ENCODE peak calls at places on chromosomes 4 and X, in four cellular contexts. T, M, Y and Q are unnamed samples.

GRCh38 chrX:1397001-1397400 is 5.1 kb upstream of the SLC25A6 start:
- DNase-seq in T (no peak), M (no peak), Y (no peak), Q (no peak)

GRCh38 chr4:55768291-55768690 is 51.3 kb upstream of the EXOC1L start:
- DNase-seq in T (no peak), M (no peak), Y (peak), Q (no peak)

GRCh38 chr4:152942346-152942745 is 6.2 kb downstream of the FHDC1 start:
- DNase-seq in T (no peak), M (no peak), Y (no peak), Q (no peak)

GRCh38 chrX:100647739-100648138 is 3.7 kb downstream of the SRPX2 start:
- DNase-seq in T (no peak), M (no peak), Y (peak), Q (no peak)

GRCh38 chr4:140849526-140849925 is 93.3 kb upstream of the TBC1D9 start:
- DNase-seq in T (no peak), M (no peak), Y (no peak), Q (no peak)

GRCh38 chrX:31061091-31061490 is 10.8 kb downstream of the FTHL17 start:
- DNase-seq in T (no peak), M (no peak), Y (no peak), Q (no peak)

GRCh38 chrX:119402588-119402987 is 3.5 kb downstream of the SLC25A43 start:
- DNase-seq in T (no peak), M (no peak), Y (no peak), Q (no peak)

GRCh38 chr4:26081795-26082498 is 167.9 kb downstream of the SMIM20 start:
- DNase-seq in T (peak), M (peak), Y (peak), Q (no peak)

GRCh38 chrX:2707334-2707760 is 16.3 kb downstream of the CD99 start:
- DNase-seq in T (peak), M (no peak), Y (peak), Q (peak)

GRCh38 chr4:37446016-37446415 is 201.5 kb downstream of the NWD2 start:
- DNase-seq in T (no peak), M (no peak), Y (no peak), Q (no peak)

GRCh38 chrX:3638280-3638873 is 75.1 kb downstream of the PRKX start:
- DNase-seq in T (peak), M (peak), Y (peak), Q (peak)

GRCh38 chrX:111687305-111687704 is 6.3 kb downstream of the ALG13 start:
- DNase-seq in T (no peak), M (no peak), Y (no peak), Q (no peak)

GRCh38 chr4:80006935-80007744 is 65.9 kb downstream of the ANTXR2 start:
- DNase-seq in T (no peak), M (peak), Y (peak), Q (no peak)

GRCh38 chrX:40845331-40845911 is 110.1 kb upstream of the MED14 start:
- DNase-seq in T (no peak), M (no peak), Y (peak), Q (no peak)

GRCh38 chr4:52038109-52038912 is at the start of gene SGCB:
- DNase-seq in T (peak), M (peak), Y (no peak), Q (peak)

GRCh38 chr4:1644906-1645657 is 39.0 kb downstream of the FAM53A start:
- DNase-seq in T (no peak), M (no peak), Y (no peak), Q (no peak)

GRCh38 chr4:12409507-12410190 is 981.0 kb upstream of the HS3ST1 start:
- DNase-seq in T (no peak), M (no peak), Y (no peak), Q (no peak)

GRCh38 chr4:41202356-41202755 is 12.0 kb downstream of the APBB2 start:
- DNase-seq in T (no peak), M (no peak), Y (no peak), Q (no peak)

GRCh38 chrX:12978205-12979010 is 3.5 kb downstream of the TMSB4X start:
- DNase-seq in T (no peak), M (no peak), Y (no peak), Q (peak)

GRCh38 chrX:3346436-3347329 is at the start of gene MXRA5:
- DNase-seq in T (no peak), M (no peak), Y (no peak), Q (peak)

GRCh38 chr4:186693159-186693815 is 30.4 kb downstream of the FAT1 start:
- DNase-seq in T (peak), M (peak), Y (no peak), Q (no peak)

GRCh38 chr4:73404457-73404856 is 370 bp downstream of the ALB start:
- DNase-seq in T (no peak), M (no peak), Y (no peak), Q (no peak)

GRCh38 chr4:20196476-20196875 is 55.2 kb upstream of the SLIT2 start:
- DNase-seq in T (no peak), M (no peak), Y (no peak), Q (no peak)

GRCh38 chrX:45756562-45756961 is 555.9 kb upstream of the DIPK2B start:
- DNase-seq in T (no peak), M (no peak), Y (no peak), Q (no peak)

GRCh38 chr4:146932111-146932510 is 13.6 kb downstream of the TTC29 start:
- DNase-seq in T (no peak), M (no peak), Y (no peak), Q (no peak)

GRCh38 chr4:154958121-154958520 is 177.0 kb downstream of the RBM46 start:
- DNase-seq in T (no peak), M (no peak), Y (no peak), Q (no peak)

GRCh38 chr4:172975651-172976229 is 192.9 kb upstream of the GALNT7 start:
- DNase-seq in T (no peak), M (no peak), Y (no peak), Q (peak)

GRCh38 chrX:40174594-40175415 is 77.0 kb upstream of the BCOR start:
- DNase-seq in T (no peak), M (no peak), Y (peak), Q (peak)

GRCh38 chr4:53656421-53656981 is 65.2 kb upstream of the LNX1 start:
- DNase-seq in T (no peak), M (no peak), Y (no peak), Q (no peak)

GRCh38 chr4:108758498-108758897 is 4.4 kb downstream of the ETNPPL start:
- DNase-seq in T (no peak), M (no peak), Y (no peak), Q (no peak)

GRCh38 chr4:73222466-73223257 is 35.9 kb downstream of the ANKRD17 start:
- DNase-seq in T (peak), M (peak), Y (peak), Q (no peak)

GRCh38 chrX:8971116-8971515 is 62.8 kb downstream of the FAM9B start:
- DNase-seq in T (peak), M (no peak), Y (peak), Q (no peak)

GRCh38 chr4:35556387-35556786 is 687.9 kb downstream of the ARAP2 start:
- DNase-seq in T (no peak), M (no peak), Y (no peak), Q (no peak)

DNA sequence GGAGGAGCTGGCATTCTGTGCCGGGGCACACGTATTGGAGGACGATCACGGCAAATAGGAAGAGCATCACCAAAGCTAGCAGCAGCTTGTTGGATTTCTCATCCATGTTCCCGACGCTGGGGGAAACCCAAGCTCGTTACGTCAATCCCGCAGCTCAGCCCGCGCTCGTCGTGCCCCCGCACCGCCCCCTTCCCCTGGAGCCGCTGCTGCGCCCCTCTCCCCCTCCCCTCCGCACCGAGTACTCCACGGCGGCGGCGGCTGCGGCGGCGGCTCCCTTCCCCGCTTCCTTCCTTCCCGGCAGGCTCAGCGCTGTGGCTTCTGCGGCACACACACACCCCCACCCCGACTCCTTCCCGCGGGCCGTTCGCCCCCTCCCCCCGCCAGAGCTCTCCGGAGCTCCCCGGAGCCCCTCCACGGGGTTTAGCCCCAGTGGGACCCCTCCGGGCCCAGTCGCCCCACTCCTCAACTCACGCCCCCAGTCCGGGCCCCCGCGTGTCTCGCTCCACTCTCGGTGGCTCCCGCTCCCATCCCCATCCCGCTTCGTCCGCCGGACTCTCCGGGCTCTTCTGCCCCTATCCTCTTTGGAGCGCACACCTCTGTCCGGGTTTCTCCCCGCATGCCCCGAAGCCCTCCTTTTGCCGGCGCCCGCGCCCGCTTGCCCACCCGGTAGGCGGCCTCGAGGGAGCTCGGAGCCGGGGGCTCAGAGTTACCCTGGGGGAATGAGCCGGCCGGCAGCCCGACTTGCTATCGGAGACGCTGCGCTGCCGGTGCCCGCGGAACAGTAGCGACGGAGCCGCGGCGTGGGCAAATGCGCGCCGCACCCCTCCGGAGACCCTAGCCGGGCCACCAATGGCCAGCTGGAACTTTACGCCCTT is 981 bp downstream of the HS6ST2 start:
- DNase-seq in T (no peak), M (no peak), Y (no peak), Q (peak)
- TF ChIP-seq NR3C1 in T (no peak), M (no peak), Y (no peak), Q (no peak)

GRCh38 chrX:69290327-69290726 is 125.1 kb upstream of the PJA1 start:
- DNase-seq in T (no peak), M (no peak), Y (no peak), Q (no peak)
- TF ChIP-seq NR3C1 in T (no peak), M (no peak), Y (no peak), Q (no peak)

DNA sequence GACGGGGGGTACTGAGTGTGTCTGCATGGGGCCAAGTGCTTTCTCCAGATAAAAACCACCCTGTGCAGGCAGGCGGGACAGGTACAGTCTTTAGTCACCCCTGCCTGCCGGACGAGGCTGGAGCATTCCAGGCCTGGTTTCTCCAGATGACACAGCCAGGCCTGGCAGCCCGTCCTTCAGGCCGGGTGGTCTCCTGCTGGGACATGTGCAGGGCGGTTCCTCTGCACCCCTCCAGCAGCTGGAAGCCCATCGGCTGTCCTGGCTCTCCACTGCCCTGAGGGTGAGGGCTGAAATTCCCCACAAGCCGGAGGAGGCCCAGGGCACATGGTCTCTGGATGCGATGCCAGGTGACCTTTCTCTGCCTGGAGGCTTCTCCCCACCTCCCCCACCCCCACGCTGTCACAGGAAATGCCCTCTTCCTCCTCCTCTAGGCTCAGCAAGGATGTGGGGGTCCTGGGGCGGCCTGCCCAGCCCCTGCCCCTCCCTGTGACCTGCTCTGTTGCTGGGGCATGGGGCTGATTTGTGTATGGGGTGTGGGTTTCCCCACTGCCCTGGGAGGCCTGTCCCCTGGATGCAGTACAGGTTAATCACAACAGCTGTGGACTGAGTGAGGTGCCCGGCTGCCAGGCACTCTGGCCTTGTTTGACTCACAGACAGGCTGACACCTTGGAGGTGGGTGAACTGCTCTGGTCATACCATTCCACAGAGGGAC is 110.7 kb upstream of the LRPAP1 start:
- DNase-seq in T (no peak), M (no peak), Y (no peak), Q (no peak)
- TF ChIP-seq NR3C1 in T (no peak), M (no peak), Y (no peak), Q (no peak)

GRCh38 chr4:138868562-138868961 is 147.0 kb upstream of the NOCT start:
- DNase-seq in T (no peak), M (no peak), Y (no peak), Q (no peak)
- TF ChIP-seq NR3C1 in T (no peak), M (no peak), Y (no peak), Q (no peak)

GRCh38 chr4:16627999-16628398 is 270.4 kb downstream of the LDB2 start:
- DNase-seq in T (no peak), M (no peak), Y (no peak), Q (no peak)
- TF ChIP-seq NR3C1 in T (no peak), M (no peak), Y (no peak), Q (no peak)

DNA sequence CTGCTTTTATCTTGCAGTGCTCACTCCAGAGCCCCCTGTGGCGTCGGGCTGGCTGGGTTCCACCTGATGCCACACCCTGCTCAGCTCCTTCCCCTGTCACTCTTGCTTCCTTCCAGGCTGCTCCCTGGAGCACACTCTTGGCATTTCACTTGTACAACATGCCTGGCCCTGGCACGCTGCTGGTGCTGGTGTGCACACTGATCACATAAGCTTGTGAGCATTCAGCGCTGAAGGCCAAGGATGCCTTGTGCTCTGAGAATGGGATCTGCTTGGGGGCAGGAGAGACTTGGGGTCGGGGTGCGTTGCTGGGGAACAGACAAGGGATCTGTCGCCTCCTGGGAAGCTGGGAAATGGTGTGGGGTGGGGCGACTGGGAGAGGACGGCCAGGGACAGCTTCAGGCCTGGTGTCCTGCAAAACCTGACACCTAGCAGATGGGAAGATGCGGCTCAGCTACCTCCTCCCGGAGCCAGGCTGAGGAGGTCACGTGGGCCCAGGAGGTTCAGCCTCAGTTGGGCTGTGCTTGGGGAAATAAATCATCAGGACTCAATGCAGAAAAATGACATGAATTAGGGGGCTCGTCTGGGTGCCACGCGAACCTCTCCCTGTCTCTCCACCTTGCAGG is 108.5 kb downstream of the PHKA2 start:
- DNase-seq in T (no peak), M (no peak), Y (no peak), Q (no peak)
- TF ChIP-seq NR3C1 in T (no peak), M (no peak), Y (no peak), Q (no peak)

GRCh38 chr4:104860227-104861123 is 286.2 kb upstream of the TET2 start:
- DNase-seq in T (peak), M (peak), Y (peak), Q (peak)
- TF ChIP-seq NR3C1 in T (no peak), M (no peak), Y (no peak), Q (no peak)

GRCh38 chr4:3636628-3637320 is 104.6 kb upstream of the LRPAP1 start:
- DNase-seq in T (no peak), M (no peak), Y (no peak), Q (no peak)
- TF ChIP-seq NR3C1 in T (no peak), M (no peak), Y (no peak), Q (no peak)

GRCh38 chr4:159023741-159024140 is 79.1 kb upstream of the RAPGEF2 start:
- DNase-seq in T (no peak), M (no peak), Y (no peak), Q (no peak)

GRCh38 chr4:159021597-159022385 is 81.1 kb upstream of the RAPGEF2 start:
- DNase-seq in T (no peak), M (no peak), Y (no peak), Q (no peak)

GRCh38 chr4:159024828-159025227 is 78.1 kb upstream of the RAPGEF2 start:
- DNase-seq in T (no peak), M (no peak), Y (no peak), Q (no peak)

GRCh38 chr4:159026329-159026728 is 76.5 kb upstream of the RAPGEF2 start:
- DNase-seq in T (no peak), M (no peak), Y (no peak), Q (no peak)

GRCh38 chr4:159024266-159024665 is 78.6 kb upstream of the RAPGEF2 start:
- DNase-seq in T (no peak), M (no peak), Y (no peak), Q (no peak)
- TF ChIP-seq NR3C1 in T (no peak), M (no peak), Y (no peak), Q (no peak)